ENCODE peak calls at places on chromosomes 13 and 19, in ten cellular contexts. N is left ventricle myocardium inferior, I is uterus, Y is ovary, H is iPS DF 6.9, W is colonic mucosa, F is cardiac muscle cell, V is Peyer's patch, B is body of pancreas, Z is neuronal stem cell. L is an unnamed sample.

GRCh38 chr19:1394252-1395193 is 6.8 kb downstream of the GAMT start:
- DNase-seq in H (no peak), F (no peak), B (peak), Y (no peak), I (no peak), W (no peak), V (no peak), Z (no peak), N (no peak), L (no peak)

GRCh38 chr13:27339299-27339698 is 68.7 kb downstream of the RASL11A start:
- DNase-seq in Y (no peak), I (no peak), N (no peak), H (no peak), W (peak), F (peak), V (peak), B (peak), Z (no peak), L (no peak)

GRCh38 chr19:45121827-45122345 is 28.9 kb downstream of the PPP1R37 start:
- DNase-seq in Z (no peak), Y (no peak), I (no peak), H (no peak), W (no peak), V (no peak), F (no peak), B (no peak), N (no peak), L (no peak)

GRCh38 chr13:113110048-113110851 is 4.7 kb downstream of the F7 start:
- DNase-seq in W (no peak), F (peak), Y (no peak), Z (no peak), I (no peak), B (peak), N (no peak), H (no peak), V (peak), L (no peak)

GRCh38 chr19:1864480-1865171 is 1.2 kb upstream of the KLF16 start:
- DNase-seq in Z (peak), H (no peak), N (peak), W (peak), B (peak), V (peak), F (peak), Y (peak), I (no peak), L (no peak)

GRCh38 chr13:25871389-25872125 is 180.3 kb downstream of the SHISA2 start:
- DNase-seq in B (no peak), V (no peak), H (no peak), I (no peak), F (no peak), N (no peak), W (no peak), Z (no peak), Y (no peak), L (no peak)

GRCh38 chr19:38394488-38394887 is 6.0 kb downstream of the SPRED3 start:
- DNase-seq in N (no peak), B (no peak), Y (no peak), F (peak), V (peak), W (no peak), H (peak), Z (no peak), I (no peak), L (no peak)

GRCh38 chr13:27012482-27013197 is 159.0 kb downstream of the USP12 start:
- DNase-seq in F (peak), W (no peak), B (no peak), H (no peak), I (no peak), Z (no peak), N (no peak), V (no peak), Y (no peak), L (peak)

GRCh38 chr13:102830646-102831045 is 15.2 kb upstream of the ERCC5 start:
- DNase-seq in N (no peak), I (no peak), W (peak), V (peak), F (peak), B (peak), H (no peak), Z (no peak), Y (no peak), L (no peak)

GRCh38 chr13:93535256-93535655 is 308.6 kb downstream of the GPC6 start:
- DNase-seq in Z (no peak), H (no peak), F (peak), V (no peak), B (no peak), Y (no peak), N (no peak), W (no peak), I (no peak), L (no peak)

GRCh38 chr19:18274303-18274775 is at the start of gene IQCN:
- DNase-seq in Y (peak), V (peak), F (peak), N (no peak), I (peak), B (peak), H (no peak), Z (no peak), W (peak), L (no peak)

GRCh38 chr19:49999371-50000010 is 25.7 kb downstream of the VRK3 start:
- DNase-seq in B (no peak), W (no peak), H (no peak), V (no peak), Z (no peak), I (no peak), F (peak), N (no peak), Y (no peak), L (no peak)

GRCh38 chr13:20392530-20392929 is 133.1 kb downstream of the CRYL1 start:
- DNase-seq in W (no peak), F (no peak), B (no peak), N (no peak), Y (no peak), Z (no peak), I (no peak), V (no peak), H (no peak), L (no peak)

GRCh38 chr19:42270346-42271044 is 1.4 kb downstream of the CIC start:
- DNase-seq in F (peak), H (no peak), Z (no peak), V (peak), Y (peak), B (peak), I (peak), W (peak), N (no peak), L (no peak)

GRCh38 chr19:4606921-4607678 is 32.2 kb upstream of the TNFAIP8L1 start:
- DNase-seq in I (no peak), Y (no peak), B (peak), H (no peak), N (peak), Z (peak), F (peak), V (no peak), W (no peak), L (no peak)

GRCh38 chr13:99339736-99340392 is 32.7 kb upstream of the GPR183 start:
- DNase-seq in Y (no peak), W (no peak), N (no peak), V (peak), I (no peak), F (peak), H (no peak), Z (no peak), B (peak), L (no peak)

GRCh38 chr19:39409886-39410619 is 2.4 kb upstream of the PLEKHG2 start:
- DNase-seq in V (peak), F (peak), B (peak), W (peak), I (peak), N (peak), Y (peak), H (no peak), Z (no peak), L (peak)

GRCh38 chr13:49836516-49836915 is 44.0 kb upstream of the KPNA3 start:
- DNase-seq in Y (no peak), H (no peak), V (no peak), B (peak), W (no peak), F (no peak), I (no peak), N (no peak), Z (peak), L (no peak)

GRCh38 chr13:35144496-35144895 is 202.4 kb downstream of the NBEA start:
- DNase-seq in Y (no peak), H (no peak), B (no peak), W (no peak), I (no peak), V (no peak), F (peak), N (no peak), Z (no peak), L (no peak)

GRCh38 chr13:71935166-71935840 is 68.3 kb upstream of the DACH1 start:
- DNase-seq in W (no peak), B (no peak), F (no peak), Y (no peak), V (no peak), I (no peak), N (no peak), H (no peak), Z (no peak), L (no peak)

GRCh38 chr19:15452111-15453047 is 2.6 kb upstream of the WIZ start:
- DNase-seq in B (peak), F (peak), W (peak), V (peak), Z (peak), I (peak), N (peak), Y (peak), H (peak), L (peak)

GRCh38 chr19:14337510-14337909 is 43.7 kb upstream of the ADGRE5 start:
- DNase-seq in B (peak), Y (no peak), Z (no peak), I (no peak), V (peak), W (peak), N (no peak), H (no peak), F (peak), L (no peak)

GRCh38 chr13:109862627-109863026 is 76.2 kb upstream of the IRS2 start:
- DNase-seq in B (no peak), V (no peak), W (no peak), H (no peak), Y (no peak), N (no peak), F (peak), Z (no peak), I (no peak), L (peak)

GRCh38 chr13:64127192-64127591 is 2711.5 kb upstream of the PCDH20 start:
- DNase-seq in I (no peak), W (no peak), F (no peak), N (no peak), B (no peak), H (no peak), V (no peak), Z (no peak), Y (no peak), L (no peak)

GRCh38 chr13:35475131-35475959 is 1.1 kb downstream of the MAB21L1 start:
- DNase-seq in W (peak), I (no peak), N (no peak), B (no peak), Y (peak), H (no peak), V (peak), F (peak), Z (peak), L (no peak)

GRCh38 chr19:46201413-46202310 is 27.9 kb upstream of the IGFL1 start:
- DNase-seq in H (no peak), Z (no peak), N (no peak), Y (no peak), F (no peak), I (no peak), V (no peak), B (no peak), W (no peak), L (no peak)

GRCh38 chr13:112910016-112910415 is 59.0 kb upstream of the MCF2L start:
- DNase-seq in F (peak), I (no peak), Y (no peak), B (no peak), H (no peak), N (no peak), V (no peak), Z (no peak), W (no peak), L (no peak)

GRCh38 chr13:25847635-25848616 is 203.9 kb downstream of the SHISA2 start:
- DNase-seq in F (peak), V (no peak), H (no peak), Z (no peak), W (no peak), Y (no peak), I (no peak), N (no peak), B (no peak), L (no peak)

GRCh38 chr13:23748591-23748990 is 140.6 kb downstream of the MIPEP start:
- DNase-seq in H (peak), W (no peak), B (no peak), Z (no peak), V (no peak), N (no peak), Y (no peak), I (no peak), F (no peak), L (no peak)

GRCh38 chr19:38047641-38048040 is 140.6 kb downstream of the SIPA1L3 start:
- DNase-seq in B (no peak), N (no peak), Z (no peak), I (no peak), F (no peak), V (no peak), H (no peak), W (no peak), Y (no peak), L (no peak)

GRCh38 chr13:41740479-41740878 is 220.4 kb downstream of the VWA8 start:
- DNase-seq in I (no peak), H (no peak), B (no peak), V (no peak), N (no peak), Z (no peak), F (no peak), W (no peak), Y (no peak), L (no peak)

GRCh38 chr19:38836438-38837303 is 5.1 kb upstream of the ECH1 start:
- DNase-seq in W (no peak), B (no peak), Z (no peak), H (no peak), N (no peak), I (no peak), V (no peak), Y (no peak), F (no peak), L (no peak)

GRCh38 chr19:15212682-15213081 is 11.9 kb upstream of the NOTCH3 start:
- DNase-seq in Z (no peak), V (no peak), F (no peak), Y (no peak), B (no peak), I (no peak), H (no peak), N (no peak), W (no peak), L (no peak)

GRCh38 chr13:97238883-97239282 is 16.8 kb downstream of the MBNL2 start:
- DNase-seq in Z (no peak), I (no peak), V (no peak), F (no peak), Y (no peak), B (no peak), H (no peak), W (no peak), N (no peak), L (no peak)

GRCh38 chr19:48726573-48726972 is 7.0 kb upstream of the MAMSTR start:
- DNase-seq in B (no peak), W (no peak), V (no peak), Z (no peak), I (no peak), Y (no peak), H (no peak), F (no peak), N (no peak), L (no peak)

GRCh38 chr13:113995051-113995601 is 21.2 kb upstream of the C13orf46 start:
- DNase-seq in Y (no peak), I (no peak), W (no peak), V (no peak), B (no peak), N (no peak), H (no peak), Z (no peak), F (no peak), L (no peak)

GRCh38 chr13:98842858-98843481 is 90.5 kb upstream of the SLC15A1 start:
- DNase-seq in Y (peak), B (peak), W (peak), V (peak), I (peak), Z (peak), H (peak), F (peak), N (peak), L (no peak)

GRCh38 chr19:57914517-57914916 is 1.9 kb downstream of the ZNF417 start:
- DNase-seq in W (no peak), B (no peak), F (no peak), H (no peak), Y (no peak), V (no peak), N (no peak), Z (no peak), I (no peak), L (no peak)

GRCh38 chr19:56170261-56170660 is 5.5 kb upstream of the GALP start:
- DNase-seq in N (no peak), B (peak), I (no peak), F (peak), H (no peak), W (no peak), Y (no peak), V (peak), Z (no peak), L (peak)

GRCh38 chr13:78595458-78595818 is 7.9 kb downstream of the POU4F1 start:
- DNase-seq in N (no peak), I (no peak), Y (no peak), B (no peak), V (no peak), H (no peak), F (no peak), Z (no peak), W (no peak), L (no peak)
- H3K4me3 ChIP-seq in N (peak), I (no peak), Y (no peak), B (no peak), V (no peak), H (peak), F (no peak), Z (no peak), W (no peak), L (no peak)

GRCh38 chr19:47471733-47472457 is at the start of gene SLC8A2:
- DNase-seq in N (peak), W (peak), V (no peak), F (peak), B (peak), H (no peak), Y (peak), Z (peak), I (peak), L (peak)

GRCh38 chr19:47469419-47469700 is 2.3 kb downstream of the SLC8A2 start:
- DNase-seq in V (no peak), Z (no peak), B (no peak), F (no peak), I (no peak), Y (no peak), N (no peak), W (no peak), H (no peak), L (no peak)

GRCh38 chr19:47469719-47470118 is 2.0 kb downstream of the SLC8A2 start:
- DNase-seq in Z (no peak), W (no peak), B (no peak), V (no peak), I (no peak), F (no peak), N (no peak), H (no peak), Y (no peak), L (no peak)

GRCh38 chr19:47471381-47471732 is 336 bp downstream of the SLC8A2 start:
- DNase-seq in B (no peak), H (no peak), Z (no peak), Y (no peak), V (no peak), W (no peak), N (no peak), I (no peak), F (no peak), L (no peak)

GRCh38 chr19:47470447-47471195 is 1.1 kb downstream of the SLC8A2 start:
- DNase-seq in V (no peak), Z (no peak), F (no peak), H (no peak), Y (no peak), N (no peak), B (no peak), I (no peak), W (no peak), L (no peak)
- H3K4me3 ChIP-seq in V (no peak), Z (peak), F (no peak), H (no peak), Y (peak), N (no peak), B (no peak), I (peak), W (no peak), L (no peak)

DNA sequence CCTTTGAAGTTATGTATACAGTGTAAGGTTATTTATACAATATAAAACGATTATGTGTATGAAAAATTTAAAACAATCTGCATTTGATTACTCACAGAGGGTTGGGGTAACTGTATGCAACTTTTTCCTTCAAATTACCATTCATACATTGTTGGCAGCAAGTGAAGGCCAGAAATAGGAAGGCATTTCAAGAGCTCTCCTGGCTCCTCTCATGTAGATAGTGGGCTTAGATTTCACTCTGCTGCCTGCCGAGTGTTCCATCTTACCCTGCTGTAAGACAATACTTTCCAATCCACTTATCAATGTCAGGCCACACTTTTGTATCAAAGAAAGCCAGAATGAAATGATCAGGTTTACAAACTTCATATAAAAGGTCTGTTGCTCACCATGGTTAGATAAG is 245.2 kb downstream of the DNAJC15 start:
- DNase-seq in V (no peak), Y (no peak), W (no peak), F (peak), N (no peak), Z (no peak), I (no peak), B (no peak), H (no peak), L (no peak)
- H3K4me3 ChIP-seq in V (no peak), Y (no peak), W (no peak), F (no peak), N (peak), Z (no peak), I (no peak), B (no peak), H (no peak), L (no peak)

DNA sequence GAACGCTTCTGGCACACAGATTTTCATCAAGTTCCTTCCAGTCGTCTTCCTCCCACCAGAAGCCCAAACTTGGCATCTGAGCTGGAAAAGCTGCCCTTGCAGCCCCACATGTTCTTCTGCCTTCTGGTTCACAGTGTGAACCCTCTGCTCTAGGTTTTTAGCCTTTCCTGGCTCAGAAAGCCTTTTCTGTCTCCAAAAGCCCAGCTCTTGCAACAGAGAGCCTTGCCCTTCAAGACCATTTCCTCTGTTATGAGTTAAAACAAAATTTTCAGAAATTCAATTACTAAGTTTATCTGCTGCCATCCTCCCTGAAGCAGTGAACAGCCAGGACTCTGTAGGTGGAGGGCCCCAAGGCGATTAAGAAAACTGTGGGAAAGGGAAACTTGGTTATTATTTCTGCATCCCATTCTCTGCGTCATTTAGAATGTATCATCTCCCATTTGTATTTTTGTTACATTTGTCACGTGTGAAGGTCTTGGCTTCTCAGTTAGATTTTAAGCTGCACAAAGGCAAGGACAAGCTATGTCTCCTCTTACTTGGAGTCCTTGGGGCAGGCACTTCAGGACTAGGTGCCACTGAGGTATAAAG is 18.8 kb downstream of the FAM124A start:
- DNase-seq in N (no peak), W (no peak), Y (no peak), Z (no peak), V (no peak), F (peak), B (no peak), H (no peak), I (no peak), L (no peak)
- H3K4me3 ChIP-seq in N (no peak), W (no peak), Y (no peak), Z (no peak), V (no peak), F (no peak), B (no peak), H (no peak), I (no peak), L (no peak)

GRCh38 chr19:36331353-36332228 is 47.4 kb downstream of the ZFP14 start:
- DNase-seq in W (peak), Y (peak), B (peak), Z (peak), I (peak), F (peak), N (peak), V (peak), H (peak), L (peak)

GRCh38 chr19:36330226-36330625 is 48.8 kb downstream of the ZFP14 start:
- DNase-seq in B (no peak), Z (no peak), W (no peak), F (no peak), N (no peak), Y (no peak), I (no peak), V (no peak), H (no peak), L (no peak)
- H3K4me3 ChIP-seq in B (no peak), Z (no peak), W (no peak), F (peak), N (peak), Y (no peak), I (no peak), V (no peak), H (no peak), L (no peak)

GRCh38 chr19:7869453-7869909 is 4.7 kb downstream of the PRR36 start:
- DNase-seq in B (peak), Y (peak), Z (no peak), H (no peak), I (peak), F (peak), V (peak), W (peak), N (peak), L (no peak)
- H3K4me3 ChIP-seq in B (no peak), Y (peak), Z (peak), H (peak), I (peak), F (peak), V (peak), W (peak), N (peak), L (peak)